ENCODE peak calls at places on chromosome 22, in nine cellular contexts. R, D, E, G, A, B, M, K and X are unnamed samples.

GRCh38 chr22:48473202-48473601 is 1354.5 kb downstream of the BRD1 start:
- DNase-seq in R (no peak), D (no peak), E (no peak), G (no peak), A (no peak), B (no peak), M (no peak), K (no peak), X (no peak)

GRCh38 chr22:50014655-50015401 is 2.3 kb upstream of the IL17REL start:
- DNase-seq in R (no peak), D (no peak), E (peak), G (no peak), A (no peak), B (no peak), M (peak), K (no peak), X (no peak)

GRCh38 chr22:33544707-33545106 is 375.6 kb downstream of the LARGE1 start:
- DNase-seq in R (peak), D (no peak), E (no peak), G (no peak), A (no peak), B (no peak), M (no peak), K (no peak), X (no peak)

GRCh38 chr22:41543854-41544670 is at the start of gene POLR3H:
- DNase-seq in R (peak), D (peak), E (peak), G (peak), A (peak), B (peak), M (peak), K (peak), X (peak)

GRCh38 chr22:36455571-36456458 is 25.6 kb downstream of the TXN2 start:
- DNase-seq in R (no peak), D (no peak), E (no peak), G (no peak), A (no peak), B (no peak), M (no peak), K (no peak), X (no peak)

GRCh38 chr22:25092119-25092518 is 107.5 kb upstream of the CRYBB3 start:
- DNase-seq in R (no peak), D (no peak), E (no peak), G (no peak), A (no peak), B (no peak), M (no peak), K (no peak), X (no peak)

GRCh38 chr22:37174964-37175363 is 13.1 kb downstream of the C1QTNF6 start:
- DNase-seq in R (no peak), D (no peak), E (no peak), G (no peak), A (no peak), B (no peak), M (no peak), K (no peak), X (no peak)

GRCh38 chr22:32820131-32820882 is 18.8 kb downstream of the TIMP3 start:
- DNase-seq in R (no peak), D (no peak), E (no peak), G (no peak), A (no peak), B (no peak), M (no peak), K (no peak), X (no peak)

GRCh38 chr22:49022816-49023160 is 804.9 kb downstream of the BRD1 start:
- DNase-seq in R (no peak), D (no peak), E (no peak), G (no peak), A (no peak), B (no peak), M (no peak), K (no peak), X (no peak)

GRCh38 chr22:37301144-37301820 is 19.0 kb downstream of the CYTH4 start:
- DNase-seq in R (peak), D (no peak), E (no peak), G (no peak), A (no peak), B (no peak), M (no peak), K (no peak), X (no peak)

GRCh38 chr22:29346659-29347058 is 31.2 kb upstream of the RASL10A start:
- DNase-seq in R (no peak), D (no peak), E (no peak), G (no peak), A (no peak), B (no peak), M (no peak), K (no peak), X (no peak)

GRCh38 chr22:33108037-33108436 is 49.9 kb upstream of the SYN3 start:
- DNase-seq in R (no peak), D (no peak), E (no peak), G (no peak), A (no peak), B (no peak), M (no peak), K (no peak), X (no peak)

GRCh38 chr22:37391702-37392101 is 35.6 kb downstream of the ELFN2 start:
- DNase-seq in R (no peak), D (no peak), E (no peak), G (no peak), A (no peak), B (no peak), M (no peak), K (no peak), X (no peak)

GRCh38 chr22:50115693-50116092 is 25.9 kb downstream of the MOV10L1 start:
- DNase-seq in R (peak), D (no peak), E (no peak), G (no peak), A (no peak), B (no peak), M (no peak), K (peak), X (no peak)

GRCh38 chr22:38674888-38675287 is 6.9 kb upstream of the TOMM22 start:
- DNase-seq in R (no peak), D (no peak), E (no peak), G (no peak), A (no peak), B (no peak), M (no peak), K (no peak), X (no peak)

GRCh38 chr22:31083377-31083768 is 2.3 kb downstream of the SMTN start:
- DNase-seq in R (no peak), D (peak), E (peak), G (no peak), A (no peak), B (no peak), M (no peak), K (no peak), X (no peak)

GRCh38 chr22:21098099-21098671 is 52.4 kb downstream of the LRRC74B start:
- DNase-seq in R (peak), D (no peak), E (no peak), G (no peak), A (peak), B (no peak), M (no peak), K (no peak), X (no peak)
- TF ChIP-seq CTCF in R (no peak), D (no peak), E (no peak), G (peak), A (peak), B (no peak), M (no peak), K (no peak), X (no peak)

GRCh38 chr22:43006016-43006505 is 8.9 kb downstream of the PACSIN2 start:
- DNase-seq in R (no peak), D (no peak), E (no peak), G (no peak), A (no peak), B (no peak), M (no peak), K (no peak), X (no peak)

GRCh38 chr22:43002198-43002577 is 12.8 kb downstream of the PACSIN2 start:
- DNase-seq in R (peak), D (no peak), E (no peak), G (no peak), A (no peak), B (no peak), M (no peak), K (no peak), X (no peak)

GRCh38 chr22:43006753-43007152 is 8.2 kb downstream of the PACSIN2 start:
- DNase-seq in R (no peak), D (no peak), E (no peak), G (no peak), A (no peak), B (no peak), M (no peak), K (no peak), X (no peak)

GRCh38 chr22:43005106-43005505 is 9.8 kb downstream of the PACSIN2 start:
- DNase-seq in R (no peak), D (no peak), E (no peak), G (no peak), A (no peak), B (no peak), M (no peak), K (no peak), X (no peak)

GRCh38 chr22:43004362-43005035 is 10.4 kb downstream of the PACSIN2 start:
- DNase-seq in R (peak), D (no peak), E (peak), G (peak), A (no peak), B (no peak), M (no peak), K (no peak), X (no peak)
- TF ChIP-seq CTCF in R (no peak), D (no peak), E (no peak), G (no peak), A (no peak), B (no peak), M (no peak), K (no peak), X (no peak)

GRCh38 chr22:46131151-46131587 is 19.2 kb upstream of the PPARA start:
- DNase-seq in R (no peak), D (no peak), E (no peak), G (no peak), A (no peak), B (no peak), M (peak), K (no peak), X (no peak)
- TF ChIP-seq CTCF in R (peak), D (no peak), E (no peak), G (peak), A (peak), B (peak), M (peak), K (peak), X (peak)

GRCh38 chr22:34639911-34640310 is 426.0 kb upstream of the ISX start:
- DNase-seq in R (no peak), D (no peak), E (no peak), G (no peak), A (no peak), B (no peak), M (no peak), K (no peak), X (no peak)

GRCh38 chr22:34645375-34645774 is 420.6 kb upstream of the ISX start:
- DNase-seq in R (no peak), D (no peak), E (no peak), G (no peak), A (no peak), B (peak), M (peak), K (no peak), X (no peak)
- TF ChIP-seq CTCF in R (no peak), D (no peak), E (no peak), G (no peak), A (no peak), B (no peak), M (peak), K (no peak), X (no peak)

DNA sequence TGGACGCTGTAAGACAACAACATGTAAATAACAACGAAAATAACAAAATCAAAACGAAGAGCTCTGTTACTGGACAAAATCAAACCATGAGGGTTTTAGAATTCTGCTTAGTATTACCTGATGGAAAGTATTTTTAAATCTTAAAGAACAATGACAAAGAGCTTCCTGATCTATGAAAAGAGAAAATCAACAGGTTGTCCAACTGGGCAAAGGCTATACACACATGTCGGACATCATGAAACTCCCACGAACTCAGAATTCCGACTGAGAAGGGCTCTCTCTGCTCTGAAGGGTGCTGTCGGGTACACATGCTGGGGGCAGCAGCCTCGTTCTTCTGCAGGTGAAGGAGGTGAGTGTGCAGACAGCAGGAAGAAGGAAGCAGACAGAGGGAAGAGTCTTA is 25.8 kb downstream of the CERK start:
- DNase-seq in R (no peak), D (no peak), E (no peak), G (no peak), A (no peak), B (no peak), M (no peak), K (no peak), X (no peak)
- TF ChIP-seq CTCF in R (no peak), D (no peak), E (no peak), G (no peak), A (no peak), B (no peak), M (no peak), K (no peak), X (no peak)

GRCh38 chr22:40325315-40325714 is 21.0 kb upstream of the ADSL start:
- DNase-seq in R (no peak), D (no peak), E (no peak), G (no peak), A (no peak), B (no peak), M (no peak), K (no peak), X (no peak)

GRCh38 chr22:40322818-40323447 is 23.4 kb upstream of the ADSL start:
- DNase-seq in R (no peak), D (no peak), E (no peak), G (no peak), A (no peak), B (no peak), M (no peak), K (no peak), X (no peak)

GRCh38 chr22:40326905-40327735 is 19.2 kb upstream of the ADSL start:
- DNase-seq in R (peak), D (no peak), E (no peak), G (no peak), A (no peak), B (no peak), M (peak), K (no peak), X (no peak)

GRCh38 chr22:40323681-40324083 is 22.6 kb upstream of the ADSL start:
- DNase-seq in R (no peak), D (no peak), E (no peak), G (no peak), A (no peak), B (no peak), M (no peak), K (no peak), X (no peak)

DNA sequence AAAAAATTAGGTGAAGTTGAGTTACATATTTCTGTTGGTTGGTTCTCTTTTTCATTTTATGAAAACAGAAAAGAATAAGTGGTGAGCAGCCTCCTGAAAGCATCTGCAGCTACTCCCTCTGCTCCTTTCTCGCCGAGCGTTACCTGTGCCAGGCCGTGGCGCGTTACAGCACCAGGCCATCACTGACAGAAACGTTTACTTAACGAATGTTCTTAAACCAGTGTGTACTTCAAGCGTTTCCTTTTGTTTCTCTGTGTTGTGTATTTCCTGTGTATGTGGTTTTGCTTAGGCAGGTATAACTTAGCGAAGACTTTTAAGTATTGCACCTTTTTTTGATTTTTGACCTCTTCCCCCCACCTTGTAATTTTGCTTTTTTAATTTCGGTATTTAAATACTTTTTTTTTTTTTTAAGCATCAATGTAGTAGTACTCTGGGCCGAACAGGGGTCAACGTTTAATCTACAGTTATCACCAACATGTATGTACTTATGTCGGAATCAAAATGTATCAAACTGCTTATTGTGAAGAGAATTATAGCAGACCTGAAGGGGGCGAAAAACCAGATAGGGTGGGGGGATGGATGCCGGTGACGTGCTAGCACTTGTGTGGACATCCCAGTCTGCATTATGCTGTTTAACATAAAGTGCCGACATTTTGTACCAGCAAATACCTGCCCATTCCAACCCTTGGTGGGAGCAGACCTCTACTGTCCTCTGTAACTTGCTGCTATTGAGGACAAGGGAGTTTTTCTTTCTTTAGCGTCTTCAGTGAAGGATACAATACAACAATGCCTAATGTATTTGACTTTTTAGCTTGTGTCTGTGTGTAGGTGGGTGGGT is 21.6 kb upstream of the ADSL start:
- DNase-seq in R (no peak), D (no peak), E (peak), G (no peak), A (no peak), B (no peak), M (no peak), K (no peak), X (no peak)
- TF ChIP-seq CTCF in R (no peak), D (no peak), E (no peak), G (no peak), A (no peak), B (no peak), M (no peak), K (no peak), X (no peak)